ENCODE peak calls at places on chromosome 2, in four cellular contexts. W is HCT116; A is activated CD4-positive, alpha-beta T cell treated with anti-CD3 and anti-CD28 coated beads, Interleukin-2, amount 50 U/mL, for 48 hours; Z is hepatic stellate cell. E is an unnamed sample.

GRCh38 chr2:69652206-69652605 is 8.7 kb upstream of the AAK1 start:
- DNase-seq in W (peak), A (no peak), Z (peak), E (no peak)

GRCh38 chr2:168166902-168167510 is 80.4 kb downstream of the STK39 start:
- DNase-seq in W (peak), A (no peak), Z (no peak), E (peak)

GRCh38 chr2:10947005-10947440 is 35.3 kb downstream of the KCNF1 start:
- DNase-seq in W (no peak), A (no peak), Z (peak), E (no peak)

GRCh38 chr2:172701250-172701649 is 34.4 kb upstream of the RAPGEF4 start:
- DNase-seq in W (no peak), A (no peak), Z (peak), E (no peak)

GRCh38 chr2:34251578-34251977 is 652.5 kb upstream of the FAM98A start:
- DNase-seq in W (no peak), A (no peak), Z (no peak), E (no peak)

GRCh38 chr2:32810909-32811495 is 135.8 kb upstream of the LTBP1 start:
- DNase-seq in W (no peak), A (no peak), Z (no peak), E (no peak)

GRCh38 chr2:57698935-57699449 is 347.6 kb upstream of the VRK2 start:
- DNase-seq in W (no peak), A (no peak), Z (no peak), E (no peak)

GRCh38 chr2:127650785-127651380 is 4.9 kb downstream of the GPR17 start:
- DNase-seq in W (no peak), A (no peak), Z (no peak), E (no peak)

E was measured in T-helper 2 cell treated with Interferon-gamma antibody and Interleukin-4, amounts not matched to agents 5 μg/mL and 100 μg/mL, for 36 hours.